ENCODE peak calls at places on chromosome 12, in five cellular contexts. One of them, this sample, is unnamed.

GRCh38 chr12:69985656-69986055 is 160.6 kb downstream of the MYRFL start:
- DNase-seq in left colon: peak; percentile 39
- DNase-seq in GM23338: peak; percentile 62
- DNase-seq in H4: peak; percentile 32
- DNase-seq in left lobe of liver: no peak
- DNase-seq in this sample: no peak

GRCh38 chr12:115947696-115948062 is 329.8 kb downstream of the MED13L start:
- DNase-seq in left colon: no peak
- DNase-seq in GM23338: no peak
- DNase-seq in H4: no peak
- DNase-seq in left lobe of liver: no peak
- DNase-seq in this sample: no peak

GRCh38 chr12:121803861-121804416 is at the start of gene SETD1B:
- DNase-seq in left colon: peak; percentile 68
- DNase-seq in GM23338: peak; percentile 82
- DNase-seq in H4: no peak
- DNase-seq in left lobe of liver: peak; percentile 68
- DNase-seq in this sample: peak; percentile 39

GRCh38 chr12:49828143-49829091 is at the start of gene NCKAP5L:
- DNase-seq in left colon: peak; percentile 98
- DNase-seq in GM23338: peak; percentile 99
- DNase-seq in H4: peak; percentile 94
- DNase-seq in left lobe of liver: peak; percentile 96
- DNase-seq in this sample: peak; percentile 94

GRCh38 chr12:68483592-68484373 is 126.9 kb upstream of the RAP1B start:
- DNase-seq in left colon: no peak
- DNase-seq in GM23338: no peak
- DNase-seq in H4: no peak
- DNase-seq in left lobe of liver: no peak
- DNase-seq in this sample: no peak

GRCh38 chr12:58502857-58503256 is 417.4 kb downstream of the LRIG3 start:
- DNase-seq in left colon: no peak
- DNase-seq in GM23338: no peak
- DNase-seq in H4: no peak
- DNase-seq in left lobe of liver: no peak
- DNase-seq in this sample: no peak

GRCh38 chr12:22083167-22083566 is 37.1 kb downstream of the CMAS start:
- DNase-seq in left colon: no peak
- DNase-seq in GM23338: peak; percentile 32
- DNase-seq in H4: no peak
- DNase-seq in left lobe of liver: no peak
- DNase-seq in this sample: no peak

GRCh38 chr12:1212529-1212928 is 221.5 kb downstream of the ERC1 start:
- DNase-seq in left colon: peak; percentile 60
- DNase-seq in GM23338: peak; percentile 69
- DNase-seq in H4: no peak
- DNase-seq in left lobe of liver: no peak
- DNase-seq in this sample: no peak

GRCh38 chr12:64682572-64683277 is 72.4 kb downstream of the RASSF3 start:
- DNase-seq in left colon: no peak
- DNase-seq in GM23338: peak; percentile 56
- DNase-seq in H4: peak; percentile 52
- DNase-seq in left lobe of liver: no peak
- DNase-seq in this sample: no peak